ENCODE peak calls at places on chromosomes 11 and 22, in six cellular contexts. O is A549, A is epithelial cell of prostate, F is WERI-Rb-1, G is aorta, E is coronary artery. M is an unnamed sample.

GRCh38 chr11:125110996-125111340 is 458 bp downstream of the TMEM218 start:
- DNase-seq in G (no peak), E (no peak), O (peak), F (peak), A (no peak), M (no peak)

GRCh38 chr11:27427183-27427980 is 45.2 kb downstream of the LGR4 start:
- DNase-seq in E (no peak), F (no peak), A (no peak), G (no peak), O (no peak), M (peak)

GRCh38 chr11:45144126-45145082 is 2.0 kb upstream of the PRDM11 start:
- DNase-seq in F (no peak), G (peak), E (peak), O (no peak), A (no peak), M (no peak)

GRCh38 chr11:79430280-79430679 is 10.6 kb downstream of the TENM4 start:
- DNase-seq in A (no peak), G (no peak), O (no peak), E (no peak), F (no peak), M (no peak)

GRCh38 chr11:12161137-12161536 is 50.7 kb downstream of the MICAL2 start:
- DNase-seq in O (no peak), E (peak), A (no peak), G (no peak), F (no peak), M (no peak)

GRCh38 chr22:29824677-29825076 is 13.4 kb downstream of the ASCC2 start:
- DNase-seq in G (peak), A (no peak), F (no peak), O (no peak), E (no peak), M (no peak)

GRCh38 chr11:57772562-57772961 is 11.0 kb downstream of the CTNND1 start:
- DNase-seq in G (no peak), O (no peak), E (no peak), A (no peak), F (no peak), M (no peak)

GRCh38 chr11:87012089-87012488 is 25.6 kb upstream of the TMEM135 start:
- DNase-seq in E (no peak), G (no peak), O (no peak), A (no peak), F (no peak), M (no peak)

GRCh38 chr11:134019500-134019899 is 49.4 kb upstream of the JAM3 start:
- DNase-seq in F (no peak), O (no peak), G (no peak), E (no peak), A (no peak), M (no peak)

GRCh38 chr11:18721576-18722292 is 4.3 kb downstream of the IGSF22 start:
- DNase-seq in G (no peak), A (no peak), F (peak), E (no peak), O (peak), M (peak)

GRCh38 chr22:32281092-32281491 is 25.9 kb upstream of the SLC5A4 start:
- DNase-seq in O (peak), E (no peak), G (no peak), F (no peak), A (peak), M (peak)

GRCh38 chr11:19398772-19399542 is 158.2 kb upstream of the E2F8 start:
- DNase-seq in G (no peak), A (no peak), E (peak), O (no peak), F (no peak), M (peak)

GRCh38 chr11:118924591-118925585 is 838 bp downstream of the BCL9L start:
- DNase-seq in O (peak), A (no peak), E (no peak), G (peak), F (peak), M (no peak)

GRCh38 chr22:34490911-34491310 is 570.6 kb upstream of the LARGE1 start:
- DNase-seq in A (no peak), O (no peak), F (no peak), E (no peak), G (no peak), M (no peak)

GRCh38 chr11:12599408-12600143 is 74.6 kb upstream of the TEAD1 start:
- DNase-seq in E (no peak), O (peak), G (peak), F (peak), A (no peak), M (peak)

GRCh38 chr22:19663821-19664325 is 50.4 kb upstream of the SEPTIN5 start:
- DNase-seq in F (peak), A (no peak), G (no peak), O (no peak), E (no peak), M (no peak)

GRCh38 chr11:68314203-68314885 is 2.0 kb downstream of the LRP5 start:
- DNase-seq in E (no peak), O (peak), F (no peak), G (no peak), A (no peak), M (no peak)

GRCh38 chr11:13283636-13284035 is 6.0 kb downstream of the BMAL1 start:
- DNase-seq in O (no peak), F (no peak), A (no peak), G (no peak), E (no peak), M (no peak)

GRCh38 chr11:68932933-68933577 is 29.4 kb downstream of the IGHMBP2 start:
- DNase-seq in F (no peak), O (no peak), G (no peak), E (no peak), A (no peak), M (no peak)

GRCh38 chr11:125464671-125465070 is 31.4 kb downstream of the FEZ1 start:
- DNase-seq in F (no peak), A (no peak), O (no peak), G (no peak), E (no peak), M (no peak)

GRCh38 chr11:112097734-112098528 is 11.3 kb downstream of the SDHD start:
- DNase-seq in G (no peak), F (no peak), E (no peak), A (no peak), O (no peak), M (no peak)

GRCh38 chr11:134531331-134532135 is 119.5 kb upstream of the B3GAT1 start:
- DNase-seq in O (no peak), F (peak), G (peak), A (no peak), E (peak), M (no peak)

GRCh38 chr11:69644962-69645675 is 4.2 kb downstream of the CCND1 start:
- DNase-seq in E (no peak), F (no peak), A (no peak), G (peak), O (no peak), M (no peak)

GRCh38 chr11:132444891-132445290 is 1074.5 kb downstream of the NTM start:
- DNase-seq in F (no peak), G (no peak), O (no peak), E (no peak), A (no peak), M (no peak)

GRCh38 chr11:65651589-65652510 is 10.9 kb downstream of the RELA start:
- DNase-seq in E (peak), G (no peak), O (no peak), F (no peak), A (peak), M (peak)

GRCh38 chr11:99176430-99176829 is 155.7 kb downstream of the CNTN5 start:
- DNase-seq in A (no peak), O (no peak), F (no peak), G (no peak), E (no peak), M (no peak)

GRCh38 chr11:99171330-99171729 is 150.6 kb downstream of the CNTN5 start:
- DNase-seq in A (no peak), O (no peak), F (no peak), E (no peak), G (no peak), M (no peak)

DNA sequence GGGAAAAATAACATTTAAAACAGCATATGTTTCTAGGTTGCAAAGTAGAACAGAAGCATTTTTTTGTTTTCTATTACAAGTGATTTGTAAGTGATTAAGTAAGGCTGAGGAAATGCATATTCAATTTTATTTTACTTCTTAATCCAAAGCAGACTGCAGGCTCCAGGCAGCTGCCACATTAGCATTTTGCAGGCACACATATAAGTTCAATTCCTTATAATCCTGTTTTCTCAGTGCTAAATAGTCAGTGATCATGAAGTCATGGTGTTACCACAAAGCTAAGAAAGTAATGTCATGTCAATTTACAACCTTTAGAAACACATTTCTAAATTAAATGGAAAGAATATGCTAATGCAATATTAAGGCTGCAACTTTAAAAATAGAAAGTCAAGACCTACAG is 149.9 kb downstream of the CNTN5 start:
- DNase-seq in F (peak), G (no peak), E (no peak), A (no peak), O (no peak), M (no peak)
- H3K27ac ChIP-seq in F (peak), G (no peak), E (no peak), A (no peak), O (no peak), M (no peak)

GRCh38 chr11:6694229-6694535 is 11.0 kb upstream of the MRPL17 start:
- DNase-seq in G (no peak), F (no peak), E (no peak), A (no peak), O (no peak), M (no peak)

GRCh38 chr11:6687876-6688275 is 4.7 kb upstream of the MRPL17 start:
- DNase-seq in F (no peak), A (no peak), O (no peak), G (no peak), E (no peak), M (no peak)

GRCh38 chr11:6692128-6692527 is 9.0 kb upstream of the MRPL17 start:
- DNase-seq in G (no peak), O (no peak), A (no peak), F (no peak), E (no peak), M (no peak)

GRCh38 chr11:6695377-6695776 is 12.2 kb upstream of the MRPL17 start:
- DNase-seq in F (no peak), A (no peak), O (no peak), G (no peak), E (no peak), M (no peak)

DNA sequence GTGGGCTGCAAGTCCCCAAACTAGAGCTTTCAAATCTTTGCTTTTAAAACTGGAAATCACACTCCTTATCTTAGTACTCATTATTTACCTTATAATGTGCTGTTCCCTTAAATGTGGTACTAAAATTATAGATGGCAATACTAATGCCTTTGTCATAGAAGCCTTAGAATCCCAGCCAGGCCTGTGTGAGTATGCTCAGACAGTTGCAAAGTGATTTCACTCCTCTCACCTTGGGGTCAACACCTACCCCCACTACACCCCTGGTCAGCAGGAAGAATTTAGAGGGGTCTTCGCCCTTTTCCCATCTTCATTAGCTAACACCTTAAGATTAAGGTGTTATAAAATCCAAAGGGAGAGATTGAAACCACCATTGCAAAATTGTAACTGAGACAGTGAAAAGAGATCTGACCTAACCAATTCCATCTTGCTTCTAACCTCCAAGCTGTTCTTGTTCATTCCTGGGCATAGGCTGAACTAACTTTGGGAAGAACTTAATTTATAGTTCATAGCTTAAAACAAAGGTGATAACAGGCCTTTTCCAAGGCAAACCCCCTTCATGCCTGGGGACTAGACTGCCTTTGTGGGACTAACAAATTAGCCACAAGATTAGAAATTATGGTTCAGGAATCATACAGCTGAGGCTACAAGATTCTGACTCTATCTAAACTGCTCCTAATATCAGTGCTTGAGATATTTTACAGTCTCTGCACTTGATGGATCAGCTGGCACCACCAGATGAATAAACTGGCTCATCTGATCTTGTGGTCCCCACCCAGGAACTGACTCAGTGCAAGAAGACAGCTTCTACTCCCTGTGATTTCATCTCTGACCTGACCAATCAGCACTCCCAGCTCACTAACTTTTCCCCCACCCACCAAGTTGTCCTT is 10.4 kb upstream of the MRPL17 start:
- DNase-seq in E (no peak), A (peak), F (no peak), G (no peak), O (peak), M (no peak)
- H3K27ac ChIP-seq in E (peak), A (peak), F (no peak), G (no peak), O (no peak), M (no peak)

GRCh38 chr22:46794067-46794466 is 31.6 kb downstream of the TBC1D22A start:
- DNase-seq in O (no peak), E (no peak), A (no peak), G (peak), F (no peak), M (no peak)
- H3K27ac ChIP-seq in O (no peak), E (no peak), A (no peak), G (no peak), F (no peak), M (no peak)

GRCh38 chr11:48003926-48004325 is 23.6 kb downstream of the PTPRJ start:
- DNase-seq in O (no peak), G (no peak), A (no peak), E (no peak), F (no peak), M (no peak)
- H3K27ac ChIP-seq in O (peak), G (no peak), A (no peak), E (no peak), F (no peak), M (no peak)

DNA sequence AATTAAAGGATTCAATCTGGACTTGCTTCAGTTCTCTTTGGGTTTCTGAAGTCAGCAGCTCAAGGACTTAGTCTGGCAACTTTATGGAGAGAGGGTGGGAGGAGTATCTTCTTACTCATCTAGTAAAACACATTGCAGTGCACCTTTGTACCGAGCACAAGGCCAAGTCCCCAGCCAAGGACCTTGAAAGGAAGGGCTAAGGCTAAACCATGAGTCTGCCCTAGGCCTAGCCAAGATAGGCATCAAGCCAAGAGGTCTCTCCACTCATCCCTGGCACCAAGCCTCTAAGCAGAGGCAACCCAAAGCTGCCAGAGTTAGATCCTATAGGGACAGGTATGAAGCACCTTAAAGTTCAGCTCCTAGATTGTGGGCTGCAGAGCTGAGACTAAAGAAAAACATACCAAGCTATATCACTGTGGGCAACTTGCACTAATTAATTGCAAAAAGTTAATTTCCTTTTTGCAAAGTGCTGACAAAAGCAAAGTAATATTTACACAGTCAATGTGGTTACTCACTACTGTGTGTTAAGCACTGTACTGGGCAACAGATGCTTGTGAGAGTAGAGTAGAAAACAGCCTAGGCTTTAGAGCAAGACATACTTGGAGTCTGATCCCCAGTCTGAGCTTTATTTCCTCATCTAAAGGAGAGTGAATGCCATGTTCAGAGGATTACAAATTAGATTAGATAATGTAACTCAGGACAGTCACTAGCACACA is 7.3 kb downstream of the COA4 start:
- DNase-seq in O (peak), G (no peak), E (no peak), A (no peak), F (no peak), M (no peak)
- H3K27ac ChIP-seq in O (peak), G (no peak), E (no peak), A (no peak), F (peak), M (no peak)

GRCh38 chr11:46237248-46238077 is 40.0 kb upstream of the CREB3L1 start:
- DNase-seq in F (peak), O (peak), E (no peak), A (no peak), G (peak), M (peak)
- H3K27ac ChIP-seq in F (no peak), O (peak), E (peak), A (peak), G (no peak), M (peak)

GRCh38 chr11:102783016-102783415 is 2.6 kb upstream of the MMP10 start:
- DNase-seq in O (no peak), A (no peak), F (no peak), E (no peak), G (no peak), M (no peak)
- H3K27ac ChIP-seq in O (no peak), A (peak), F (no peak), E (no peak), G (no peak), M (no peak)

DNA sequence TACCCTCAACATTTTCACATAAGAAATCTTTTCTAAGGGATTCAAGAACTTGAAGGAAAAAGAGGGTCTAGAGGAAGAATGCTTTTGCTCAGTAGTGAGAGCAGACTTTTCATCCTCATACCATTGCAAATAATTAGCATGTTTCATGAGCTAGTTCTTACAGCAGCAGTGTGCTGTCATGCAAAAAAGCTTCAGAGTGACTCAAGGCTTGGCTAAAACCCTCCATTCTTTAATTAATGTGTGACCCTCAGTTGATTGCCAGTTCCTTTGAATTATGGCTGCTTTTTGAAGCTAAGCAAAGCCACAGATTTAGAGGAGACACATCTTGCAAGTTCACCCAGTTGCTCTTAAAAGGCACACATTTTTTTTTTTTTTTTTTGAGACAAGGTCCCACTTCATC is 36.6 kb upstream of the PCF11 start:
- DNase-seq in F (no peak), G (no peak), A (no peak), E (no peak), O (no peak), M (no peak)
- H3K27ac ChIP-seq in F (no peak), G (no peak), A (no peak), E (no peak), O (no peak), M (no peak)

DNA sequence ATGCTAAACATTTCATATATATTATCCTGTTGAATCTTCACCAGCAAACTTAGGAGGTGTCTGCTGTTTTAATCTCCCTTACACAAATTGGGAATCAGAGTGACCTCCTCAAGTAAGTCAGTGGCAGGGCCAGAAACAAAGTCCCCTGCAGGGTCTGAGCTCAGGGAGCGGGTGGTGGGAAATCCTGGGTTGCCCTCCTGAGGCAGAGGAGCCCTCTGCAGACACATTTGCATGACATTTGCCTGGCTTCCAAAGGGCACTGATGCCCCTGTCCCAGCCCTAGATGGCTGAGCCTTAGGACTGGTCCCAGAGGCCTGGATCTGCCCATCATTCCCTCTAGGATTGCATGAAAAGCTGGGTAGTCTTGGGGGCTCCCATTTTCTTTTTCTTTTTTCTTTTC is 2.1 kb upstream of the INPP5J start:
- DNase-seq in E (no peak), G (no peak), A (no peak), F (no peak), O (no peak), M (no peak)
- H3K27ac ChIP-seq in E (no peak), G (no peak), A (no peak), F (no peak), O (no peak), M (no peak)